ENCODE peak calls at places on chromosomes 7 and 10, in four cellular contexts. Q, B, N and X are unnamed samples.

GRCh38 chr7:5510426-5511045 is 86.9 kb upstream of the TNRC18 start:
- DNase-seq in N (no peak), Q (no peak), B (no peak), X (no peak)

GRCh38 chr10:24551161-24551560 is 172.5 kb downstream of the ARHGAP21 start:
- DNase-seq in N (no peak), Q (no peak), B (no peak), X (no peak)

GRCh38 chr10:11046766-11047165 is 29.1 kb downstream of the CELF2 start:
- DNase-seq in B (no peak), Q (no peak), N (no peak), X (no peak)

GRCh38 chr7:97842006-97842405 is 30.2 kb downstream of the ASNS start:
- DNase-seq in N (no peak), Q (no peak), B (no peak), X (no peak)

GRCh38 chr10:4081691-4082111 is 296.7 kb upstream of the KLF6 start:
- DNase-seq in N (no peak), Q (no peak), B (no peak), X (no peak)

GRCh38 chr10:44382981-44383748 is 1.7 kb downstream of the CXCL12 start:
- DNase-seq in N (no peak), Q (no peak), B (no peak), X (no peak)

GRCh38 chr7:155921804-155922506 is 109.7 kb upstream of the SHH start:
- DNase-seq in Q (peak; percentile 57), N (no peak), B (no peak), X (no peak)

GRCh38 chr7:81433196-81433595 is 336.7 kb downstream of the HGF start:
- DNase-seq in N (no peak), Q (no peak), B (no peak), X (no peak)

GRCh38 chr7:105519353-105519752 is 2.7 kb downstream of the PUS7 start:
- DNase-seq in Q (no peak), B (no peak), N (no peak), X (no peak)

GRCh38 chr7:105524840-105525239 is 2.8 kb upstream of the PUS7 start:
- DNase-seq in N (no peak), B (no peak), Q (no peak), X (no peak)

GRCh38 chr7:105521731-105522458 is at the start of gene PUS7:
- DNase-seq in N (peak; percentile 99), Q (peak; percentile 85), B (no peak), X (peak; percentile 98)

DNA sequence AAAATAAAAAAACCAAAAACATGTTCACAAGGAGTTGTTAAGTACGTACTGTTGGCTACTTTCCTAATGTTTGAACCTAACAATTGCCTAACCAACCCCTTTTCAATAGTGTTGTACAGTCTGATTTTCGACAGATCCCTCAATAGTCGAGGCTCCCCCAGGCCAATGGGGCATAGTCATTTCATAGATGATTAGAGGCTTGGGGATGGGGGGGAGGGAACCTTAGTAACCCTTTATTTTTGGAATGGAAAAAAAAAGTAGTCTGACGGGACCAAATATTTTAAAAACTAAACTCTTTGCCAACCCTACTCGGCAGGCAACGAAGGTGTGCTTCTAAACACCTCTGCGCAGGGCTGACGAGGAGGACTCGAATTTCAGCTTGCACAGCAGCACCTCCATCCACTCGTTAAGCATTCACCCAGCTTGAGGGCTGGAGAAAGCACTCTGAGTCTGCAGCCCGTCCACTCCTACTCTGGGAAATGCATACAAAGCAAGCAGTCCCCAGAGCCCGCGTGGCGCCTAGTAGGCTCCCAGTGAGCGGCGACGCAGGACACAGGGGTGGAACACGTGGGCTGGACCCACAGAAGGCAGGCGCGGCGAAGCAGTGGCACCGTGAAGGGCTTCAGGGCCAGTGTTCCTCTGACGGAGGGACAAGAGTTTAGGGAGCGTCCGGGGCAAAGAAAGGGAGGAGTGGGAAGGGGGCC is 892 bp downstream of the PUS7 start:
- DNase-seq in Q (peak; percentile 63), N (peak; percentile 86), B (no peak), X (peak; percentile 84)
- TF ChIP-seq NRF1 in Q (no peak), N (no peak), B (no peak), X (peak; percentile 45)

GRCh38 chr7:4073750-4074149 is 608.3 kb upstream of the FOXK1 start:
- DNase-seq in N (no peak), Q (peak; percentile 43), B (no peak), X (no peak)
- TF ChIP-seq NRF1 in N (no peak), Q (no peak), B (no peak), X (no peak)

GRCh38 chr7:151925446-151926335 is 30.6 kb upstream of the GALNTL5 start:
- DNase-seq in B (no peak), N (peak; percentile 38), Q (no peak), X (peak; percentile 44)

GRCh38 chr7:151930026-151930653 is 26.1 kb upstream of the GALNTL5 start:
- DNase-seq in N (no peak), B (no peak), Q (no peak), X (no peak)

GRCh38 chr7:151926336-151926712 is 29.9 kb upstream of the GALNTL5 start:
- DNase-seq in N (no peak), B (no peak), Q (no peak), X (no peak)

GRCh38 chr7:151927011-151927410 is 29.2 kb upstream of the GALNTL5 start:
- DNase-seq in Q (no peak), N (no peak), B (no peak), X (no peak)

DNA sequence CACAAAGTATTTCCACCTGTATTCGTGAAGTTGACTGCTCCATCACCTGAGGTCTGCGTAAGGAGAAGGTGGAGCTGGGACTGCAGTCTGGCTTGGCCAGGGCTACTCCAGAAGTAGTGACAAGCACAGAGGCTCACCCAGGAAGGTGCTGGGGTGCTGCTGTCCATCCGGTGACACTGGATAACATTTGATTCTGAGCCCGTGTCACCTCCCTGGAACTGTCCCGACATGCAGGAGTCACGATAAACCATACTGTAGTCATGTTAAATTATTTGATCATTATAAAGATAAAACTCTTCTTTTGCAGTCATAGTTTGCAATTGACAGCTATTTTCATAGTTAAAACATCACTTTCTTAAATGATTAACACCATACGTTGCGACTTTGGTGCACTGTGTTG is 28.7 kb upstream of the GALNTL5 start:
- DNase-seq in N (no peak), B (no peak), Q (no peak), X (no peak)
- TF ChIP-seq NRF1 in N (no peak), B (no peak), Q (no peak), X (no peak)

GRCh38 chr10:77348082-77348481 is 289.5 kb downstream of the KCNMA1 start:
- DNase-seq in N (no peak), Q (no peak), B (no peak), X (no peak)
- TF ChIP-seq NRF1 in N (no peak), Q (no peak), B (no peak), X (no peak)

GRCh38 chr7:128240696-128241386 is at the start of gene LEP:
- DNase-seq in B (no peak), N (no peak), Q (no peak), X (no peak)
- TF ChIP-seq NRF1 in B (no peak), N (no peak), Q (no peak), X (no peak)

GRCh38 chr7:73909996-73910395 is 49.0 kb downstream of the TMEM270 start:
- DNase-seq in N (no peak), Q (no peak), B (no peak), X (no peak)

GRCh38 chr7:73907554-73908122 is 46.7 kb downstream of the TMEM270 start:
- DNase-seq in B (no peak), Q (no peak), N (no peak), X (no peak)

GRCh38 chr7:73906874-73907273 is 45.9 kb downstream of the TMEM270 start:
- DNase-seq in B (no peak), N (peak; percentile 20), Q (no peak), X (no peak)

GRCh38 chr7:73909051-73909941 is 48.3 kb downstream of the TMEM270 start:
- DNase-seq in N (peak; percentile 16), Q (no peak), B (no peak), X (no peak)

DNA sequence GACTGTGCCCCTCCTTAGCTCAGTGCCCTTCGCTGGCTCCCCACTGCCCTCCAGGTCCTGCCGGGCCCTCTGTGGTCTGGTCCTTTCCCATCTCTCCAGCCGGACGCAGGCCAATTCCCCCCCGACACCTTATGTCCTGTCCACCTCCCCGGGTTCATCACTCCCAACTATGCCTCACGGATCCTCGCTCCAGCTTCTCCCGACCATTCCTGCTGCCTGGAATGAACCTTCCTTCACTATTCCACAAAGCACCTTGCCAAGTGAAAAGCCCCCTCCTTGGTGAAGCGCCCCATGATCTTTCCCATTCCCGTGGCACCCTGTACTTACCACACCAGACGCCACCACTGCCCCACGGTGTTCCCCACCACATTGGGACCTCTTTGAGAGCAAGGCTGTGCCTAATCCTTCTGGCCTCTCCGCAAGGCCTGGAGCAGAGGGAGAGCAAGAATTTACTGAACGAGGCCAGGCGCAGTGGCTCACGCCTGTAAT is 47.2 kb downstream of the TMEM270 start:
- DNase-seq in B (no peak), N (peak; percentile 23), Q (no peak), X (no peak)
- TF ChIP-seq NRF1 in B (no peak), N (no peak), Q (no peak), X (no peak)

GRCh38 chr7:105046414-105046813 is 32.4 kb downstream of the KMT2E start:
- DNase-seq in B (no peak), N (no peak), Q (no peak), X (no peak)
- TF ChIP-seq NRF1 in B (no peak), N (no peak), Q (no peak), X (no peak)

GRCh38 chr10:104339469-104340098 is 1.3 kb upstream of the ITPRIP start:
- DNase-seq in B (no peak), Q (peak; percentile 42), N (no peak), X (peak; percentile 66)
- TF ChIP-seq NRF1 in B (no peak), Q (no peak), N (no peak), X (no peak)